ENCODE peak calls at places on chromosome 17, in seven cellular contexts. R is uterus, H is neural progenitor cell, N is endothelial cell, L is GM23338, X is heart left ventricle, D is AG04450. Z is an unnamed sample.

GRCh38 chr17:19991252-19991885 is 13.7 kb upstream of the AKAP10 start:
- DNase-seq in R (no peak), H (no peak), N (no peak), L (no peak), X (no peak), D (no peak), Z (no peak)

GRCh38 chr17:74116087-74116717 is 87.3 kb upstream of the RPL38 start:
- DNase-seq in R (no peak), H (no peak), N (no peak), L (no peak), X (no peak), D (no peak), Z (no peak)

GRCh38 chr17:57987582-57988300 is at the start of gene VEZF1:
- DNase-seq in R (peak; percentile 78), H (peak; percentile 95), N (peak; percentile 77), L (peak; percentile 82), X (peak; percentile 92), D (no peak), Z (peak; percentile 51)

GRCh38 chr17:31425646-31426045 is 34.2 kb downstream of the RAB11FIP4 start:
- DNase-seq in R (no peak), H (peak; percentile 21), N (no peak), L (peak; percentile 45), X (peak; percentile 56), D (no peak), Z (no peak)

GRCh38 chr17:55496094-55496881 is 15.0 kb downstream of the SMIM36 start:
- DNase-seq in R (no peak), H (no peak), N (no peak), L (no peak), X (no peak), D (peak; percentile 4), Z (no peak)

GRCh38 chr17:41645371-41646063 is 21.1 kb upstream of the KRT17 start:
- DNase-seq in R (no peak), H (no peak), N (no peak), L (no peak), X (no peak), D (no peak), Z (no peak)

GRCh38 chr17:74016504-74016903 is 187.0 kb upstream of the RPL38 start:
- DNase-seq in R (no peak), H (peak; percentile 80), N (no peak), L (no peak), X (no peak), D (no peak), Z (no peak)

GRCh38 chr17:49209061-49209571 is 1.3 kb downstream of the GNGT2 start:
- DNase-seq in R (no peak), H (no peak), N (no peak), L (no peak), X (no peak), D (no peak), Z (no peak)

GRCh38 chr17:78929908-78930775 is 5.0 kb upstream of the TIMP2 start:
- DNase-seq in R (no peak), H (no peak), N (no peak), L (no peak), X (peak; percentile 56), D (no peak), Z (no peak)

GRCh38 chr17:41421116-41421515 is 3.3 kb downstream of the KRT37 start:
- DNase-seq in R (peak; percentile 61), H (no peak), N (no peak), L (no peak), X (no peak), D (no peak), Z (no peak)

GRCh38 chr17:75602644-75603043 is 15.0 kb downstream of the MYO15B start:
- DNase-seq in R (no peak), H (peak; percentile 1), N (no peak), L (no peak), X (no peak), D (no peak), Z (no peak)

GRCh38 chr17:30556374-30557332 is 79.4 kb downstream of the GOSR1 start:
- DNase-seq in R (no peak), H (no peak), N (no peak), L (no peak), X (no peak), D (no peak), Z (no peak)

GRCh38 chr17:1386265-1386664 is 13.8 kb downstream of the YWHAE start:
- DNase-seq in R (no peak), H (no peak), N (no peak), L (no peak), X (no peak), D (no peak), Z (no peak)

GRCh38 chr17:39229274-39229913 is 3.6 kb upstream of the STAC2 start:
- DNase-seq in R (no peak), H (no peak), N (no peak), L (no peak), X (no peak), D (no peak), Z (no peak)

GRCh38 chr17:47789611-47790520 is 31.7 kb downstream of the OSBPL7 start:
- DNase-seq in R (no peak), H (peak; percentile 87), N (peak; percentile 65), L (peak; percentile 80), X (peak; percentile 62), D (no peak), Z (peak; percentile 69)

GRCh38 chr17:17740627-17741237 is 59.5 kb downstream of the RAI1 start:
- DNase-seq in R (no peak), H (no peak), N (no peak), L (no peak), X (no peak), D (no peak), Z (no peak)

GRCh38 chr17:17739388-17740066 is 58.3 kb downstream of the RAI1 start:
- DNase-seq in R (peak; percentile 73), H (peak; percentile 48), N (no peak), L (no peak), X (peak; percentile 70), D (no peak), Z (no peak)

GRCh38 chr17:17742688-17743390 is 61.6 kb downstream of the RAI1 start:
- DNase-seq in R (no peak), H (no peak), N (no peak), L (no peak), X (no peak), D (no peak), Z (no peak)

GRCh38 chr17:17742133-17742621 is 60.9 kb downstream of the RAI1 start:
- DNase-seq in R (no peak), H (no peak), N (no peak), L (no peak), X (no peak), D (no peak), Z (no peak)

GRCh38 chr17:17741346-17742023 is 60.2 kb downstream of the RAI1 start:
- DNase-seq in R (no peak), H (peak; percentile 91), N (peak; percentile 47), L (peak; percentile 67), X (no peak), D (no peak), Z (peak; percentile 91)
- TF ChIP-seq CTCF in R (peak; percentile 37), H (peak; percentile 29), N (no peak), L (peak; percentile 16), X (no peak), D (peak; percentile 30), Z (no peak)

GRCh38 chr17:76783146-76783545 is 45.2 kb downstream of the MFSD11 start:
- DNase-seq in R (no peak), H (no peak), N (no peak), L (no peak), X (no peak), D (no peak), Z (no peak)

GRCh38 chr17:76784926-76785325 is 47.0 kb downstream of the MFSD11 start:
- DNase-seq in R (no peak), H (no peak), N (no peak), L (no peak), X (no peak), D (no peak), Z (no peak)

GRCh38 chr17:76781056-76781982 is 43.4 kb downstream of the MFSD11 start:
- DNase-seq in R (no peak), H (no peak), N (no peak), L (peak; percentile 32), X (no peak), D (no peak), Z (no peak)
- TF ChIP-seq CTCF in R (no peak), H (no peak), N (no peak), L (no peak), X (no peak), D (no peak), Z (peak; percentile 54)

GRCh38 chr17:5619088-5619740 is 34.9 kb upstream of the NLRP1 start:
- DNase-seq in R (no peak), H (no peak), N (no peak), L (no peak), X (no peak), D (no peak), Z (no peak)

GRCh38 chr17:5615476-5615875 is 31.2 kb upstream of the NLRP1 start:
- DNase-seq in R (no peak), H (no peak), N (no peak), L (no peak), X (no peak), D (no peak), Z (no peak)

GRCh38 chr17:5618511-5618910 is 34.2 kb upstream of the NLRP1 start:
- DNase-seq in R (no peak), H (no peak), N (no peak), L (no peak), X (no peak), D (no peak), Z (no peak)
- TF ChIP-seq CTCF in R (no peak), H (no peak), N (no peak), L (no peak), X (no peak), D (no peak), Z (no peak)

DNA sequence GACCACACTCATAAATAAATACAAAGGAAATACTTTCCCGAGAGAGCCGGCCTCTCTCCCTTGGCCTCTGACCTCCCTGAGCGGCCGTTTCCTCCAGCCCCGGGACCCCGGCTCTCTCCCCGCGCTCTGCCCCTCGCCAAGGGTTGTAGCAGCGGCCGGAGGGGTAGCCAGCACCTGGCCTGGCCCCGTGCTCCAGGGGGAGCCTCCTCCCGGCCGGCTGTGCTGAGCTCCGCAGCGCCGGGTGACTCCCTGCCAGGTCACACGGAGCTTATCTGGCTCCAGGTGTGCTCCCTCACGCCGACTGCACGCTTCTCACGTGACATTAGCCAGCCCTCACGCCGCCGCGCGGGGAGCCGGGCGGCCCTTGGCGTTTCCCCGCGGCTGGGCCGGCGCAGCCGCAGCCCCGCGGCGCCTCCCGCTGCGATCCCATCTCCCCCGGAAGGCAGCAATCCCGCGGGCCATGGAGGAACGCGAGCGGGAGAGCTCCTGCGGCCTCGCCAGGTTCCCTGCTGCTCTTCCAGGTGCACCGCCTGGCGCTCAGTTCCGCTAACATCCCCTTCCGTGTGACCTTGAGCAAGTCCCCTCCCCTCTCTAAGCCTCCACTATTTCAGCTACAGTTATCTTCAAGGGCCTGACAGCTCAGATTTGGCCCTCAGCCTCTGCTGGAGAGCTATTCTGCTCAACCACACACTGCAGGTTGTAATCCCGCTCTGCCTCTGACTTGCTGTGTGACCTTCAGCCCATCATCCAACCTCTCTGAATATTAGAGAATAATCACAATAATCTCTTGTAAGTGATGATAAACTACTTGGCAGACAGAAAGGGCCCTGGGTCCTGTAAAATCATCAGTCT is 3.5 kb downstream of the MYO18A start:
- DNase-seq in R (peak; percentile 69), H (peak; percentile 74), N (peak; percentile 43), L (peak; percentile 80), X (peak; percentile 73), D (no peak), Z (peak; percentile 47)
- TF ChIP-seq CTCF in R (no peak), H (no peak), N (no peak), L (no peak), X (no peak), D (no peak), Z (no peak)

GRCh38 chr17:63696381-63696961 is 3.5 kb downstream of the LIMD2 start:
- DNase-seq in R (no peak), H (peak; percentile 75), N (peak; percentile 51), L (peak; percentile 90), X (no peak), D (no peak), Z (no peak)
- TF ChIP-seq CTCF in R (peak; percentile 23), H (peak; percentile 60), N (peak; percentile 45), L (peak; percentile 58), X (peak; percentile 25), D (peak; percentile 39), Z (peak; percentile 36)